ENCODE peak calls at places on chromosome 12, in five cellular contexts. H is transverse colon; J is HT-29; S is astrocyte of the hippocampus; P is stimulated activated CD4-positive, alpha-beta T cell treated with anti-CD3 and anti-CD28 coated beads, TNF-alpha, amount 100 ng/mL, for 48 hours. I is an unnamed sample.

GRCh38 chr12:107477946-107478610 is 207.5 kb upstream of the PWP1 start:
- DNase-seq in P (no peak), S (no peak), J (no peak), H (no peak), I (no peak)

GRCh38 chr12:94618995-94619695 is 31.2 kb downstream of the TMCC3 start:
- DNase-seq in H (no peak), J (no peak), S (peak), P (peak), I (no peak)

GRCh38 chr12:12523229-12523628 is 39.4 kb downstream of the DUSP16 start:
- DNase-seq in H (no peak), P (no peak), S (no peak), J (no peak), I (no peak)

GRCh38 chr12:131827961-131828534 is at the start of gene MMP17:
- DNase-seq in P (no peak), H (peak), J (no peak), S (peak), I (peak)

GRCh38 chr12:99752740-99753139 is 105.2 kb downstream of the GARIN6 start:
- DNase-seq in P (no peak), S (no peak), H (no peak), J (no peak), I (no peak)

GRCh38 chr12:120013659-120014380 is 24.8 kb downstream of the BICDL1 start:
- DNase-seq in H (no peak), P (no peak), S (no peak), J (peak), I (no peak)

GRCh38 chr12:118979763-118980406 is 1.5 kb upstream of the SRRM4 start:
- DNase-seq in H (peak), J (peak), P (peak), S (peak), I (peak)

GRCh38 chr12:95083938-95084337 is 10.5 kb upstream of the NR2C1 start:
- DNase-seq in P (no peak), H (no peak), S (peak), J (peak), I (no peak)

GRCh38 chr12:99529966-99530365 is 117.6 kb upstream of the GARIN6 start:
- DNase-seq in P (no peak), H (no peak), J (no peak), S (peak), I (no peak)

GRCh38 chr12:84842406-84843013 is 70.1 kb downstream of the SLC6A15 start:
- DNase-seq in S (peak), J (peak), H (no peak), P (no peak), I (peak)

GRCh38 chr12:70691018-70691672 is 53.9 kb upstream of the PTPRB start:
- DNase-seq in S (peak), P (no peak), J (no peak), H (no peak), I (no peak)

GRCh38 chr12:68886636-68887572 is 46.1 kb downstream of the CPM start:
- DNase-seq in P (no peak), H (no peak), J (no peak), S (no peak), I (no peak)

GRCh38 chr12:132761032-132761910 is at the start of gene ANKLE2:
- DNase-seq in H (peak), S (peak), J (peak), P (peak), I (peak)

GRCh38 chr12:105419606-105420005 is 89.1 kb downstream of the C12orf75 start:
- DNase-seq in S (no peak), H (no peak), J (no peak), P (no peak), I (no peak)

GRCh38 chr12:112837629-112838191 is 46.2 kb downstream of the RPH3A start:
- DNase-seq in S (no peak), P (no peak), H (no peak), J (peak), I (no peak)

GRCh38 chr12:19435831-19436497 is 3.3 kb upstream of the AEBP2 start:
- DNase-seq in S (no peak), H (no peak), J (no peak), P (no peak), I (no peak)

GRCh38 chr12:2631613-2632350 is 163.0 kb upstream of the FKBP4 start:
- DNase-seq in P (no peak), S (no peak), J (no peak), H (no peak), I (no peak)

GRCh38 chr12:92034858-92035401 is 110.7 kb downstream of the BTG1 start:
- DNase-seq in H (peak), P (no peak), S (peak), J (peak), I (no peak)

GRCh38 chr12:118459110-118459509 is 82.8 kb downstream of the SUDS3 start:
- DNase-seq in S (no peak), P (no peak), H (no peak), J (no peak), I (no peak)

GRCh38 chr12:52032431-52032796 is 18.8 kb upstream of the NR4A1 start:
- DNase-seq in S (peak), J (peak), H (peak), P (no peak), I (no peak)

GRCh38 chr12:46921754-46922113 is 95.9 kb upstream of the SLC38A4 start:
- DNase-seq in J (no peak), H (no peak), S (no peak), P (no peak), I (no peak)

GRCh38 chr12:3533703-3534386 is 42.8 kb downstream of the PRMT8 start:
- DNase-seq in P (no peak), H (peak), J (peak), S (no peak), I (peak)

I was measured in H7.